ENCODE peak calls at places on chromosomes 11 and 22, in four cellular contexts. One of them, this sample, is unnamed. For H3K9me2 and H3K4me1, the result is how much of the 10 kb centered on the place peaks cover.

GRCh38 chr22:17131686-17132085 is 10.5 kb upstream of the TMEM121B start:
- DNase-seq in MM.1S: no peak
- DNase-seq in OCI-LY7: no peak
- DNase-seq in HCT116: no peak
- DNase-seq in this sample: peak

GRCh38 chr11:2768471-2769408 is 68.9 kb upstream of the KCNQ1OT1 start:
- DNase-seq in OCI-LY7: no peak
- DNase-seq in MM.1S: no peak
- DNase-seq in HCT116: peak
- DNase-seq in this sample: no peak

GRCh38 chr11:22459053-22459452 is 120.9 kb downstream of the SLC17A6 start:
- DNase-seq in HCT116: no peak
- DNase-seq in OCI-LY7: no peak
- DNase-seq in MM.1S: no peak
- DNase-seq in this sample: no peak

GRCh38 chr11:27910186-27910941 is 197.6 kb downstream of the KIF18A start:
- DNase-seq in OCI-LY7: no peak
- DNase-seq in MM.1S: no peak
- DNase-seq in HCT116: no peak
- DNase-seq in this sample: no peak

GRCh38 chr11:64729851-64730382 is 6.9 kb upstream of the NRXN2 start:
- DNase-seq in OCI-LY7: no peak
- DNase-seq in MM.1S: peak
- DNase-seq in HCT116: no peak
- DNase-seq in this sample: peak

GRCh38 chr11:11672101-11672500 is 50.3 kb upstream of the GALNT18 start:
- DNase-seq in MM.1S: no peak
- DNase-seq in HCT116: no peak
- DNase-seq in OCI-LY7: no peak
- DNase-seq in this sample: no peak

GRCh38 chr22:17954860-17955587 is 69.3 kb downstream of the MICAL3 start:
- DNase-seq in MM.1S: no peak
- DNase-seq in OCI-LY7: no peak
- DNase-seq in HCT116: no peak
- DNase-seq in this sample: no peak

GRCh38 chr11:2581931-2582435 is 117.8 kb downstream of the KCNQ1OT1 start:
- DNase-seq in OCI-LY7: no peak
- DNase-seq in MM.1S: no peak
- DNase-seq in HCT116: no peak
- DNase-seq in this sample: no peak

GRCh38 chr11:8814923-8815240 is 96.1 kb upstream of the AKIP1 start:
- DNase-seq in MM.1S: no peak
- DNase-seq in HCT116: no peak
- DNase-seq in OCI-LY7: no peak
- DNase-seq in this sample: no peak

GRCh38 chr11:129273944-129274343 is 81.8 kb upstream of the ARHGAP32 start:
- DNase-seq in OCI-LY7: no peak
- DNase-seq in MM.1S: no peak
- DNase-seq in HCT116: no peak
- DNase-seq in this sample: no peak

GRCh38 chr11:112884012-112884767 is 77.0 kb upstream of the NCAM1 start:
- DNase-seq in HCT116: no peak
- DNase-seq in OCI-LY7: no peak
- DNase-seq in MM.1S: no peak
- DNase-seq in this sample: no peak

GRCh38 chr11:45993438-45994064 is 71.1 kb downstream of the LARGE2 start:
- DNase-seq in HCT116: no peak
- DNase-seq in OCI-LY7: no peak
- DNase-seq in MM.1S: no peak
- DNase-seq in this sample: no peak

GRCh38 chr11:45092901-45093760 is 53.3 kb upstream of the PRDM11 start:
- DNase-seq in OCI-LY7: no peak
- DNase-seq in MM.1S: no peak
- DNase-seq in HCT116: no peak
- DNase-seq in this sample: no peak

GRCh38 chr11:91248199-91248807 is 976.3 kb upstream of the FAT3 start:
- DNase-seq in HCT116: peak
- DNase-seq in MM.1S: peak
- DNase-seq in OCI-LY7: peak
- DNase-seq in this sample: peak

GRCh38 chr22:31676700-31677099 is 14.7 kb upstream of the PISD start:
- DNase-seq in HCT116: peak
- DNase-seq in OCI-LY7: peak
- DNase-seq in MM.1S: peak
- DNase-seq in this sample: peak

GRCh38 chr11:19344661-19345518 is 104.1 kb upstream of the E2F8 start:
- DNase-seq in MM.1S: peak
- DNase-seq in OCI-LY7: no peak
- DNase-seq in HCT116: no peak
- DNase-seq in this sample: no peak

GRCh38 chr11:1832181-1832988 is 2.4 kb upstream of the SYT8 start:
- DNase-seq in MM.1S: peak
- DNase-seq in OCI-LY7: peak
- DNase-seq in HCT116: no peak
- DNase-seq in this sample: peak

GRCh38 chr22:38955250-38955775 is 2.1 kb upstream of the APOBEC3A start:
- DNase-seq in HCT116: no peak
- DNase-seq in MM.1S: no peak
- DNase-seq in OCI-LY7: no peak
- DNase-seq in this sample: no peak

GRCh38 chr11:120295110-120295509 is 30.0 kb upstream of the TLCD5 start:
- DNase-seq in MM.1S: no peak
- DNase-seq in OCI-LY7: no peak
- DNase-seq in HCT116: no peak
- DNase-seq in this sample: no peak

GRCh38 chr22:42156597-42156996 is 26.0 kb upstream of the CYP2D6 start:
- DNase-seq in HCT116: no peak
- DNase-seq in OCI-LY7: no peak
- DNase-seq in MM.1S: no peak
- DNase-seq in this sample: no peak

GRCh38 chr22:26751217-26751616 is 93.8 kb downstream of the MIAT start:
- DNase-seq in OCI-LY7: no peak
- DNase-seq in HCT116: no peak
- DNase-seq in MM.1S: no peak
- DNase-seq in this sample: no peak

GRCh38 chr22:46612904-46613605 is 7.1 kb upstream of the GRAMD4 start:
- DNase-seq in OCI-LY7: no peak
- DNase-seq in MM.1S: no peak
- DNase-seq in HCT116: no peak
- DNase-seq in this sample: no peak

DNA sequence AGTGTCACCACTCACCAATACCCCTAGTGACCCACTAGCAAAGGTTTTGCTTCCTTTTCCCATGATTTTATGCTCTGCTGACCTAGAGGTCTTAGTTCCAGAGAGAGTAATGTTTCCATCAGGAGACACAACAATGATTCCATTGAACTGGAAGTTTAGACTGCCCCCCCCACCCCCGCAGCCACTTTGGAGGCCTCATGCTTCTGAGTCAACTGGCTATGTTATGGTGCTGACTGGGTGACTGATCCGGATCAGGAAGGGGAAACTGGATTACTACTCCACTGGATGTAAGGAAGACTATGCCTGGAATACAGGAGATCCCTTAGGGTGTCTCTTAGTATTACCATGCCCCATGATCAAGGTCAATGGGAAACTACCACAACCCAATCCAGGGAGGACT is 633.6 kb downstream of the OPCML start:
- DNase-seq in OCI-LY7: no peak
- DNase-seq in HCT116: no peak
- DNase-seq in MM.1S: no peak
- DNase-seq in this sample: no peak
- H3K9me2 ChIP-seq in OCI-LY7: under half
- H3K9me2 ChIP-seq in HCT116: under half
- H3K9me2 ChIP-seq in MM.1S: under half
- H3K9me2 ChIP-seq in this sample: under half

GRCh38 chr11:122183933-122184332 is 67.9 kb upstream of the BLID start:
- DNase-seq in MM.1S: no peak
- DNase-seq in HCT116: no peak
- DNase-seq in OCI-LY7: no peak
- DNase-seq in this sample: no peak
- H3K4me1 ChIP-seq in MM.1S: under half
- H3K4me1 ChIP-seq in HCT116: half or more
- H3K4me1 ChIP-seq in OCI-LY7: under half
- H3K4me1 ChIP-seq in this sample: under half

DNA sequence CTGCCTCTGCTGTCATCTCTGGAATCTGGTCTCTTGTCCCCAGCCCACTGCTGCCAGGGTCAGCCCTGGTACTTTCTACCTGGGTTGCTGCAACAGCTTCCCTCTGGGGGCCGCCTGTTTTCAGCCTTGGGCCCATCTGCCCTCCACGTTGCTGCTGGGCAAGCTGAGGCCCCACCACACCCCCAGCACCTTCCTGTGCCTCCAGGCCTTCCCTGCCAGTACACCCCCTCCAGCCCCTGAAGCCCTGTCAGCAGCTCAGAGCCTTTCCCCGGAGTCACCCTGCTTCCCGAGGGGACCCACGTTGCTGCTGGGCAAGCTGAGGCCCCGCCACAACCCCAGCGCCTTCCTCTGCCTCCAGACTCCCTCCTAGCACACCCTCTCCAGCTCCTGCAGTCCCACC is 3.3 kb upstream of the SAMM50 start:
- DNase-seq in HCT116: no peak
- DNase-seq in OCI-LY7: no peak
- DNase-seq in MM.1S: no peak
- DNase-seq in this sample: no peak
- H2AFZ ChIP-seq in HCT116: no peak
- H2AFZ ChIP-seq in OCI-LY7: no peak
- H2AFZ ChIP-seq in MM.1S: no peak
- H2AFZ ChIP-seq in this sample: no peak

DNA sequence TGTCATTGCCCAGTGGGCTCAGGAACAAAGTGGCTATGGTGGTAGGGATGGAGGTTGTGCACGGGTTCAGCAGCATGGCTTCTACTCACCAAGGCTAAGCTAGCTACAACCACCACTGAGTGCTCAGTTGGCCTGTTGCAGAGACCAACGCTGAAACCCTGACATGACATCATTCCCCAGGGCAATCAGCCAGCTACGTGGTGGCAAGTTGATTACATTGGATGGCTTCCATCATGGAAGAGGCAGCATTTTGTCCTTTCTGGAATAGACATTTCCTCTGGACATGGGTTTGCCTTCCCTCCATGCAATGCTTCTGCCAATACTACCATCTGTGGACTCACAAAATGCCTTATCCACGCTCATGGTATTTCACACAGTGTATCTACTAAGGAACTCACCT is 634.3 kb downstream of the OPCML start:
- DNase-seq in MM.1S: no peak
- DNase-seq in OCI-LY7: no peak
- DNase-seq in HCT116: no peak
- DNase-seq in this sample: no peak
- H3K9me2 ChIP-seq in MM.1S: under half
- H3K9me2 ChIP-seq in OCI-LY7: under half
- H3K9me2 ChIP-seq in HCT116: under half
- H3K9me2 ChIP-seq in this sample: under half

GRCh38 chr22:35726933-35727332 is 9.3 kb downstream of the APOL5 start:
- DNase-seq in MM.1S: no peak
- DNase-seq in OCI-LY7: peak
- DNase-seq in HCT116: no peak
- DNase-seq in this sample: no peak
- H3K4me1 ChIP-seq in MM.1S: under half
- H3K4me1 ChIP-seq in OCI-LY7: half or more
- H3K4me1 ChIP-seq in HCT116: under half
- H3K4me1 ChIP-seq in this sample: under half

GRCh38 chr22:21942407-21942895 is 10.2 kb downstream of the PPM1F start:
- DNase-seq in MM.1S: no peak
- DNase-seq in HCT116: peak
- DNase-seq in OCI-LY7: no peak
- DNase-seq in this sample: no peak
- H2AFZ ChIP-seq in MM.1S: no peak
- H2AFZ ChIP-seq in HCT116: no peak
- H2AFZ ChIP-seq in OCI-LY7: no peak
- H2AFZ ChIP-seq in this sample: no peak

This sample was measured in Karpas-422.